ENCODE peak calls at places on chromosomes 5 and 9, in ten cellular contexts. L, V, E, Y, W, R, H, D, G and N are unnamed samples.

GRCh38 chr5:64952961-64953360 is 184.2 kb downstream of the CWC27 start:
- DNase-seq in D (no peak), H (peak), L (no peak), E (no peak), R (no peak), W (no peak), G (no peak), V (no peak), Y (no peak), N (peak)

GRCh38 chr9:115998661-115999060 is 154.9 kb upstream of the PAPPA start:
- DNase-seq in Y (no peak), D (peak), H (peak), R (no peak), W (no peak), E (no peak), G (no peak), L (no peak), V (no peak), N (peak)

GRCh38 chr5:137570070-137570469 is 70.9 kb upstream of the SPOCK1 start:
- DNase-seq in R (no peak), D (no peak), W (no peak), Y (no peak), L (no peak), G (no peak), V (no peak), E (no peak), H (no peak), N (no peak)

GRCh38 chr9:72979405-72980100 is 26.7 kb upstream of the ALDH1A1 start:
- DNase-seq in L (no peak), E (no peak), H (no peak), W (no peak), D (no peak), R (no peak), V (no peak), G (no peak), Y (no peak), N (no peak)

GRCh38 chr5:57277085-57277484 is 103.2 kb downstream of the GPBP1 start:
- DNase-seq in L (no peak), D (peak), W (peak), H (peak), Y (no peak), G (no peak), R (no peak), E (no peak), V (no peak), N (peak)

GRCh38 chr9:19379697-19380046 is 364 bp downstream of the RPS6 start:
- DNase-seq in R (no peak), E (peak), V (peak), G (peak), L (no peak), Y (no peak), H (peak), D (peak), W (no peak), N (no peak)

GRCh38 chr5:146662229-146662628 is 146.2 kb upstream of the GPR151 start:
- DNase-seq in D (peak), E (no peak), H (peak), G (no peak), W (peak), R (no peak), V (no peak), Y (no peak), L (no peak), N (peak)

GRCh38 chr5:142544946-142545652 is 140.8 kb downstream of the FGF1 start:
- DNase-seq in D (peak), L (no peak), W (no peak), V (no peak), E (no peak), G (no peak), H (peak), R (no peak), Y (no peak), N (peak)

GRCh38 chr5:88833371-88834107 is 49.4 kb downstream of the MEF2C start:
- DNase-seq in Y (no peak), V (no peak), D (peak), H (peak), L (peak), R (peak), E (no peak), W (no peak), G (no peak), N (peak)

GRCh38 chr5:57172466-57172961 is 1.3 kb upstream of the GPBP1 start:
- DNase-seq in Y (no peak), V (peak), D (peak), R (no peak), G (no peak), E (no peak), L (no peak), H (peak), W (peak), N (peak)

GRCh38 chr5:119076080-119076479 is 5.2 kb downstream of the DMXL1 start:
- DNase-seq in H (no peak), R (no peak), E (no peak), V (no peak), L (no peak), W (no peak), G (no peak), Y (no peak), D (no peak), N (no peak)

GRCh38 chr5:157219491-157220271 is 39.0 kb downstream of the ITK start:
- DNase-seq in G (no peak), L (no peak), V (no peak), H (no peak), D (no peak), W (no peak), E (no peak), R (no peak), Y (no peak), N (no peak)

GRCh38 chr9:5915438-5915837 is 24.7 kb downstream of the MLANA start:
- DNase-seq in H (no peak), R (no peak), D (no peak), W (no peak), E (no peak), Y (no peak), L (no peak), G (no peak), V (no peak), N (no peak)

GRCh38 chr5:122424211-122424610 is 112.2 kb downstream of the SNCAIP start:
- DNase-seq in H (no peak), G (no peak), E (no peak), D (no peak), W (no peak), V (no peak), Y (no peak), R (no peak), L (no peak), N (no peak)

GRCh38 chr5:170219615-170220014 is 13.2 kb upstream of the C5orf58 start:
- DNase-seq in G (no peak), W (peak), R (no peak), E (no peak), Y (no peak), D (peak), L (no peak), H (peak), V (no peak), N (peak)

GRCh38 chr5:78476795-78477194 is 116.4 kb downstream of the SCAMP1 start:
- DNase-seq in E (no peak), R (no peak), G (no peak), V (no peak), L (no peak), W (no peak), D (no peak), Y (no peak), H (no peak), N (no peak)

GRCh38 chr5:78467744-78468357 is 107.4 kb downstream of the SCAMP1 start:
- DNase-seq in L (peak), V (no peak), W (peak), G (no peak), R (no peak), Y (peak), E (no peak), D (peak), H (peak), N (peak)

GRCh38 chr5:78473747-78474146 is 113.3 kb downstream of the SCAMP1 start:
- DNase-seq in L (no peak), D (no peak), W (no peak), G (no peak), E (no peak), Y (no peak), V (no peak), H (no peak), R (no peak), N (no peak)

GRCh38 chr5:78475370-78475769 is 115.0 kb downstream of the SCAMP1 start:
- DNase-seq in L (no peak), E (no peak), W (no peak), G (no peak), D (no peak), H (no peak), R (no peak), V (no peak), Y (no peak), N (no peak)

DNA sequence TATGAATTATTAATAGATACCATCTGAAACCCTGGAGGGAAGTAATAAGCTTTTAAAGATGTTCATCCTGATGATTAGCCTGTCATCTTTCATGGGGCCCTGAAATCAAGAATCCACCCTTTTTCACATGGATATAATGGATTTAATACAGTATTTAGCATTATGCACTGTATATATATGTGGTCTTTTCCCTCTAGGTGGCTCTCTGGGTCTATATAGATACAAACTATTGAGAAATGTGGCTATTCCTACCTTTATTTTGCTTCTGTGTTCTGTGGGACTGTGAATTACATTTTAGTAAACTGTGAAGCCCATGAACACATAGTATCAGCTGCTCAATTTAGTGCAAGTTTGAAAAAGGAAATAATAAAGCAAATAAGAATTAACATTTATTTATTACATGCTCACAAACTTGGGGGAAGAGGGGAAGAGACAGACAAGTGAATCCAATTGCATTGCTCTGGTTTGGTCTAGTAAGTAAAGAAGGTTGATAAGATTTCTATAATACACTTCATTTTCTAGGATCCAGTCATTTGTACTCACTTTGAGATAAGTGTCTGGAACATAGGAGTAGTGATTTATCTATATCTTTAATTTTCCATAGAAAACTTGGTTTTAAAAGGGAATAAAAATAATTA is 112.2 kb downstream of the SCAMP1 start:
- DNase-seq in V (no peak), R (no peak), W (peak), E (no peak), H (peak), L (no peak), G (no peak), Y (no peak), D (peak), N (peak)
- TF ChIP-seq CTCF in V (no peak), R (no peak), W (peak), E (peak), H (peak), L (peak), G (peak), Y (no peak), D (peak), N (peak)

GRCh38 chr9:24036459-24036858 is 210.4 kb upstream of the ELAVL2 start:
- DNase-seq in Y (no peak), E (no peak), G (no peak), L (no peak), H (no peak), V (no peak), D (no peak), R (no peak), W (no peak), N (no peak)
- H3K4me3 ChIP-seq in Y (no peak), E (no peak), G (no peak), L (no peak), H (no peak), V (no peak), D (no peak), R (no peak), W (no peak), N (no peak)

GRCh38 chr9:1460143-1460769 is 410.1 kb downstream of the DMRT2 start:
- DNase-seq in V (peak), E (no peak), D (no peak), H (no peak), G (no peak), W (peak), R (no peak), L (peak), Y (no peak), N (no peak)
- TF ChIP-seq CTCF in V (peak), E (peak), D (no peak), H (peak), G (peak), W (peak), R (no peak), L (peak), Y (peak), N (peak)

DNA sequence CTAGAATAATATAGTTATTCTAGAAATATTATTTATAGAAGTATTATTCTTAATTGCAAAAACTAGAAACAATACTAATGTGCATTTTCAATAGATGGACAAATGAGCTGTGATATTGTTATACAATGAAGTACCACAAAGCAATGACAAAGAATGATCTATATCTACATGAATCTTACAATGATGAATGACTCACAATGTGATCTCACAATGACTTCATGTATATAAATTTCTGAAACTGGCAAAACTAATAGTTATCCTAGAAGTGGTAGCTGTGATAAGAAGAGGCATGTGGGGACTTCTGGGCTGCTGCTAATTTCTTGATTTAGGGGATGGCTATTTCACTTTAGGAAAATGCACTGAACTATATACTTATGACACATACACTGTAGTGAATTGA is 396.0 kb upstream of the ZNF608 start:
- DNase-seq in R (no peak), D (no peak), Y (no peak), G (no peak), E (no peak), H (peak), V (no peak), W (no peak), L (no peak), N (peak)
- H3K4me3 ChIP-seq in R (no peak), D (no peak), Y (no peak), G (no peak), E (no peak), H (no peak), V (no peak), W (no peak), L (no peak), N (no peak)

DNA sequence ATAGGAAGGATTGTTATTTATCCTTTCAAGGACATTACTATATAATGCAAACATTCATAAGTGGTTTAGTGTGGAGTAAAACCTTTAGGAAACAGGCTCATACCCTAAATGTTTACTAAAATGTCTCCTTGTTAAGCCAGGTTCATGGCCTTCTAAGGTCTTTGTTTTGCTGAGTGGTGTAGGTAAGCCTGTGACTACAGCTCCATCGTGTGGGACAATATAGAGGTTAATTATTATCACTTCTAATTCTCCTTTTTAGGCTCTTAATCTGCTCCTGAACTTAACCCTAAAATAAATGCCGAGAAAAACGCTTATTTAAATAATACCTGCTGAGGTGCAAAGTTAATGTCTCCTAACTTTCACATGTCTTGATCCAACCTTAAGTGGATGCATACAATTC is 43.8 kb downstream of the SPINK5 start:
- DNase-seq in Y (no peak), R (no peak), V (no peak), D (no peak), W (no peak), G (no peak), H (no peak), L (peak), E (no peak), N (no peak)
- TF ChIP-seq CTCF in Y (peak), R (no peak), V (no peak), D (no peak), W (no peak), G (no peak), H (no peak), L (no peak), E (peak), N (no peak)

DNA sequence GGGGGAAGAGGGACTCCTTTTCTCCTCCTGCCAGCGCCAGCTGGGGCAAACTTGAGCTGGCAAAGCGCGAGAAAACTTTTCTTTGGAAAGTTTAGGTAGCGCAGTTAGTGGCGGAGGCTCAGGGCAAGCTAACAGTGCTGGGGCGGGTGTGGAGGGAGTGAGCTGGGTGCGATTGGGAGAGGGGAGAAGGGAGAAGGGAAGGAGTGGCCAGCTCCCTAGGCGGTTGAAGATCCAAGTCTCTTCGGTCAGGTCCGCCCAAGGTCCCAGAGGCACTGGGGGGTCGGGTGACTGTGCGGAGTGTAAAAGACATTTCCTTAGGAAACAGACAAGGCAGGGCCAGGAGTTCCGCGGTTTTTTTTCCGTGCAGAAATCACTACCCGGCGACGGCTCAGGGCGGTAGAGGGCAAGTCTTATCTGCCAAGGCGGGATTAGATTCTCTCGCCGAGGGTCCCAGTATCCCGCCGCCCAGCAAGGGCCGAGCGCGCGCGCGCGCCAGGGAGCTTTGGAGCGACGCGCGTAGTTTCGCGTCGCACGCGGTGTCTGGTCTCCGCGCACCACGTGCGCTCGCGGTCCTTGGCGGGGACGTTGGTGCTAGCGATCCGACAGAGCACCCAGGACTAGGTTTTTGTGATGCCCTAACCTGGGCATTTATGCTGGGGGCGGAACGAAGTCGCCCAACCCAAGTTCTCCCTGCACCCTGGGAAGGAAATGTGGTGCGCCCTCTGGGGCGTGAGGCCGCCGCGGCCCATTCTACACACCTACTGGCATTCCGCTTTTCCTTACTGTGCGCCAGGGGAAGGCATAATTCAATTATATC is 33.7 kb upstream of the NFIB start:
- DNase-seq in H (peak), W (peak), G (peak), D (no peak), V (peak), L (peak), Y (no peak), E (peak), R (no peak), N (peak)
- H3K4me3 ChIP-seq in H (peak), W (peak), G (peak), D (peak), V (peak), L (peak), Y (peak), E (peak), R (peak), N (peak)

GRCh38 chr9:1938135-1938534 is 77.0 kb upstream of the SMARCA2 start:
- DNase-seq in Y (no peak), H (no peak), W (no peak), R (no peak), L (no peak), E (no peak), G (no peak), D (no peak), V (no peak), N (no peak)
- TF ChIP-seq CTCF in Y (no peak), H (no peak), W (no peak), R (no peak), L (no peak), E (no peak), G (no peak), D (no peak), V (no peak), N (no peak)

GRCh38 chr9:90057361-90057760 is 452.5 kb downstream of the GADD45G start:
- DNase-seq in L (no peak), W (no peak), G (no peak), E (no peak), V (no peak), Y (no peak), R (no peak), H (no peak), D (no peak), N (no peak)
- H3K4me3 ChIP-seq in L (no peak), W (no peak), G (no peak), E (no peak), V (no peak), Y (no peak), R (no peak), H (no peak), D (no peak), N (no peak)

GRCh38 chr5:159576902-159577301 is 246.6 kb upstream of the IL12B start:
- DNase-seq in L (no peak), E (no peak), Y (no peak), V (no peak), W (no peak), R (no peak), G (no peak), H (no peak), D (no peak), N (no peak)

GRCh38 chr5:159582756-159583523 is 252.7 kb upstream of the IL12B start:
- DNase-seq in R (no peak), E (no peak), G (no peak), H (peak), L (no peak), V (no peak), D (peak), Y (no peak), W (no peak), N (no peak)

GRCh38 chr5:159586941-159587340 is 256.7 kb upstream of the IL12B start:
- DNase-seq in R (no peak), L (no peak), V (no peak), E (no peak), D (no peak), Y (no peak), G (no peak), W (no peak), H (no peak), N (no peak)

GRCh38 chr5:159581502-159582249 is 251.4 kb upstream of the IL12B start:
- DNase-seq in D (peak), L (peak), E (no peak), W (no peak), G (no peak), R (no peak), H (peak), V (no peak), Y (peak), N (peak)
- TF ChIP-seq CTCF in D (peak), L (peak), E (no peak), W (no peak), G (no peak), R (no peak), H (peak), V (no peak), Y (peak), N (peak)

DNA sequence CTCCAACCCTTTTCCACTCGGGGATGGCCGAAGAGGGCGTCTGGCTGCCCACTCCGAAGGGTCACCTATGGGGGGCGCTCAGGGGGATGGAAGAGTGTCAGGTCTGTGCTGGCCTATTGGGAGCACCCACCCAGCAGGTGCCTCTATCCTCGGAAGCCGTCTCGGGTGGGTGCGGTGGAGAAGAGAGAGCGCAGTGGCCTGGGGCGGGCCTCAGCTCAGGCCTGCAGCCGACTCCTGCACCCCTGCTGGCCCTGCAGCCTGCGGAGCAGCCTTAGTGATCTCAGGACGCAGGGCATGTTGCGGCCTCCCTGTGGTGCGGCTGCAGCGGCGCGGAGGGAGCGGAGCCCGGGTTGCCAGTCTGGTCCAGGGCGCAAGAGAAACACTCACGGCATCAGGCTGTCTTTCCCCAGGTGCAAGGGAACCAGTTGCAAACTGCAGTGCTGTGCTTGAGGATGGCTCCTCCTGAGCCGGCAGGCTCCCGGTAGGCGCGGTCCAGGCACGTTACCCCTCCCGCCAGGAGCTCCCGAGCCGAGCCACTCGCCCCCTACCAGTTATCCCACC is 1.5 kb upstream of the IRX2 start:
- DNase-seq in G (no peak), L (peak), E (no peak), V (no peak), Y (no peak), D (no peak), R (no peak), H (no peak), W (no peak), N (no peak)
- H3K4me3 ChIP-seq in G (no peak), L (peak), E (peak), V (no peak), Y (peak), D (no peak), R (no peak), H (peak), W (no peak), N (peak)